ENCODE peak calls at places on chromosomes 4 and X, in eight cellular contexts. S is body of pancreas; P is A549; Y is ovary; Z is K562; W is CD8-positive, alpha-beta T cell; J is brain microvascular endothelial cell; F is RWPE2. U is an unnamed sample.

GRCh38 chr4:11635336-11635735 is 206.6 kb upstream of the HS3ST1 start:
- DNase-seq in S (no peak), P (peak), Y (no peak), Z (no peak), W (no peak), J (peak), F (no peak), U (peak)

GRCh38 chr4:82721819-82722423 is 76.7 kb downstream of the SCD5 start:
- DNase-seq in S (peak), P (peak), Y (no peak), Z (peak), W (no peak), J (no peak), F (no peak), U (peak)

GRCh38 chrX:103919336-103919682 is 43.1 kb upstream of the TMSB15B start:
- DNase-seq in S (no peak), P (peak), Y (no peak), Z (no peak), W (no peak), J (peak), F (no peak), U (peak)

GRCh38 chr4:40462326-40462725 is 127.2 kb downstream of the CHRNA9 start:
- DNase-seq in S (no peak), P (no peak), Y (no peak), Z (no peak), W (no peak), J (no peak), F (no peak), U (no peak)

GRCh38 chrX:106437407-106437806 is 174.4 kb upstream of the RADX start:
- DNase-seq in S (no peak), P (no peak), Y (no peak), Z (no peak), W (no peak), J (no peak), F (no peak), U (no peak)

GRCh38 chr4:1290165-1290977 is 680 bp downstream of the MAEA start:
- DNase-seq in S (peak), P (peak), Y (no peak), Z (peak), W (no peak), J (no peak), F (no peak), U (peak)

GRCh38 chr4:104749062-104749461 is 254.4 kb upstream of the CXXC4 start:
- DNase-seq in S (no peak), P (peak), Y (no peak), Z (no peak), W (no peak), J (no peak), F (no peak), U (no peak)

GRCh38 chr4:60463846-60464502 is 736.2 kb upstream of the ADGRL3 start:
- DNase-seq in S (no peak), P (no peak), Y (no peak), Z (peak), W (no peak), J (peak), F (no peak), U (no peak)

GRCh38 chr4:155709878-155710277 is 43.2 kb downstream of the GUCY1A1 start:
- DNase-seq in S (no peak), P (no peak), Y (no peak), Z (no peak), W (no peak), J (no peak), F (no peak), U (no peak)

GRCh38 chr4:111506706-111507105 is 638.5 kb upstream of the FAM241A start:
- DNase-seq in S (no peak), P (no peak), Y (no peak), Z (no peak), W (no peak), J (peak), F (no peak), U (no peak)

GRCh38 chr4:111499291-111499690 is 646.0 kb upstream of the FAM241A start:
- DNase-seq in S (no peak), P (no peak), Y (no peak), Z (no peak), W (no peak), J (no peak), F (no peak), U (no peak)

GRCh38 chr4:111500871-111501270 is 644.4 kb upstream of the FAM241A start:
- DNase-seq in S (no peak), P (no peak), Y (no peak), Z (no peak), W (no peak), J (no peak), F (no peak), U (no peak)

GRCh38 chr4:111501946-111502345 is 643.3 kb upstream of the FAM241A start:
- DNase-seq in S (no peak), P (no peak), Y (no peak), Z (no peak), W (no peak), J (no peak), F (no peak), U (no peak)
- H3K27ac ChIP-seq in S (no peak), P (no peak), Y (no peak), Z (no peak), W (no peak), J (no peak), F (no peak), U (no peak)

DNA sequence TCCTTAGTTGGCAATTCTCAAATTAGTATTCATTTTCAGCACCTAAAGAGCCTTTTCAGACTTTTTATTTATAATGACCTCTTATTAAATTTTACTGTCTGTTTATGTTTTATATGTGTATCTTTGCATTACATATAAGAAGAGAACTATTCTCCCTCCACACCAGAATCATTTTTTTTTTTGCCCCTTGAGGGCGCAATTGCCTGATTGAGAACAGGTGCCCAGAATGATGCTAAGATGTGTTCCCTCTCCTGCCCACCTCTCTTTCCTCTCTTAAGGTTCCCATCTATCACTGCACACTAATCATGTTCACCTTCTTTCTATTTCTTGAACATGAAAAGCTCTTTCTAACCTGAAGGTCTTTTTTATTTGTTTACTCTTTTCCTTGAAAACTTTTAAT is 44.2 kb upstream of the ADAM29 start:
- DNase-seq in S (no peak), P (peak), Y (no peak), Z (peak), W (no peak), J (peak), F (no peak), U (no peak)
- TF ChIP-seq CTCF in S (no peak), P (peak), Y (no peak), Z (peak), W (no peak), J (peak), F (peak), U (peak)

GRCh38 chr4:143384381-143384994 is 47.8 kb downstream of the GAB1 start:
- DNase-seq in S (no peak), P (no peak), Y (no peak), Z (no peak), W (no peak), J (no peak), F (no peak), U (no peak)

GRCh38 chr4:143380651-143381050 is 44.0 kb downstream of the GAB1 start:
- DNase-seq in S (no peak), P (no peak), Y (no peak), Z (no peak), W (no peak), J (no peak), F (no peak), U (no peak)

GRCh38 chr4:143377635-143378099 is 41.0 kb downstream of the GAB1 start:
- DNase-seq in S (no peak), P (no peak), Y (no peak), Z (no peak), W (no peak), J (no peak), F (no peak), U (no peak)

GRCh38 chr4:143382539-143382938 is 45.9 kb downstream of the GAB1 start:
- DNase-seq in S (no peak), P (no peak), Y (no peak), Z (no peak), W (no peak), J (peak), F (no peak), U (no peak)

GRCh38 chr4:143381171-143382118 is 44.8 kb downstream of the GAB1 start:
- DNase-seq in S (peak), P (no peak), Y (peak), Z (peak), W (no peak), J (peak), F (no peak), U (peak)
- H3K27ac ChIP-seq in S (peak), P (no peak), Y (peak), Z (peak), W (no peak), J (peak), F (peak), U (no peak)

GRCh38 chrX:119981286-119982070 is 37.9 kb upstream of the NKAP start:
- DNase-seq in S (peak), P (peak), Y (no peak), Z (peak), W (no peak), J (peak), F (no peak), U (peak)
- TF ChIP-seq CTCF in S (peak), P (peak), Y (no peak), Z (peak), W (no peak), J (peak), F (peak), U (peak)

DNA sequence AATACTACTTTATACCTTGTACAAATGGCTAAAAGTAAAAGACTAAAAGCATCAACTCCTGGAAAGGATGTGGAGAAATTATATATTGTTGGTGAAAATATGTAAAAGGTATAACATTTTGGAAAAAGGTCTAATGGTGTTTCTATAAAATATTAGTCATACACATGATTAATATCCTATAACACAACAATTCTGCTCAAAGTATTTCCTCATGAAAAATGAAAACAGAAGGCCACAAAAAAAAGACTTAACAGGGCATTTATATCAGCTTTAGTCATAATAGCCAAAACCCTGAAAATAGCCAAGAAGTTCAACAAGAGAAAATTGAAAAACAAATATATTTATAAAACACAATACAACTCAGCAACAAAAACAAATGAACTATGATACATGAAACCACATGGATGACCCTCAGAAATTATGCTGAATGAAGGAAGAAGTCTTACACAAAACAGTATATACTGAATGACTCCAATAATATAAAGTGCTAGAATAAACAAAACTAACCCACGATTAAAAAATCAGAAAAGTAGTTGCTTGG is 38.8 kb downstream of the TBCK start:
- DNase-seq in S (no peak), P (no peak), Y (no peak), Z (no peak), W (no peak), J (no peak), F (no peak), U (no peak)
- H3K27ac ChIP-seq in S (no peak), P (no peak), Y (no peak), Z (no peak), W (no peak), J (peak), F (no peak), U (no peak)

DNA sequence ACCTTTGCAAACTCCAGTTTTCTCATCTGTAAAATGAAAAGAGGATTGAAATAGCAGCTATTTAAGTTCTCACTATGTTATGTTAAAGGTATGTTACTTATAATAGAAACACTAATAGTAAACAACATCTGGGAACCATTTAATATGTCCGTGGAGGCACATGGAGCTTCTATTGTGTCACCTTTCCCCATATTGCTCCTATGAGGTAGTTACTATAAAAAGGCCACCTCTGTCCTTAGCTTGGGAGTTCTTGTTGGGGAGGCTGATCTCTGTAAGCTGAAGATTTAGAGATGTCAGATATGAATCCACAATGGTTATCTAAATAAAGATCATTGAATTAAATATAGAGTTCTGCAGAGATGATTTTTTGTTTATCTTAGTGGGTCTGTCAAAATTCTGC is 125.2 kb downstream of the FHIP1A start:
- DNase-seq in S (no peak), P (no peak), Y (no peak), Z (no peak), W (no peak), J (no peak), F (no peak), U (no peak)
- TF ChIP-seq CTCF in S (no peak), P (no peak), Y (no peak), Z (no peak), W (no peak), J (no peak), F (no peak), U (no peak)

GRCh38 chr4:158754385-158755180 is 14.2 kb upstream of the FNIP2 start:
- DNase-seq in S (no peak), P (no peak), Y (no peak), Z (no peak), W (no peak), J (no peak), F (no peak), U (no peak)
- H3K27ac ChIP-seq in S (no peak), P (no peak), Y (no peak), Z (no peak), W (no peak), J (no peak), F (no peak), U (no peak)

DNA sequence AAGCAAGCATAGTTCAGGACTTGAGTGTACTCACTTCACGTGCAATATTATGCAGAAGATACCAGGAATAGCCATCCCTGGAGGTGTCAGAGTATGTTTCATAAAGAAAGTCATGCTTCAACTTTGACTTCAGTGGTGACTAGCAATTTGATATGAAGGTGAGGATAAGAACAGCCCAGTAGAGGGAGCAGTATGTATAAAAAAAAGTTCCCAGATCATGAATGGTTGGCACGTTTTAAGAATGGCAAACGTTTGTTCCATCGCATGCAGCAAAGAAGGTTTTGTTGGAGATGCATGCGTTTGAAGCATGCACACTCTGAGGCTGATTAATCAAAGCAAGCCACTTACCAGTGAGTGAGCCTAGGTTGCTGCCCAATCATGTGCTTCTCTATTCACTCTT is 33.5 kb upstream of the SLITRK4 start:
- DNase-seq in S (no peak), P (no peak), Y (no peak), Z (no peak), W (no peak), J (no peak), F (no peak), U (peak)
- TF ChIP-seq CTCF in S (peak), P (no peak), Y (no peak), Z (no peak), W (no peak), J (no peak), F (peak), U (peak)

GRCh38 chr4:186622788-186623464 is 67.6 kb upstream of the MTNR1A start:
- DNase-seq in S (no peak), P (no peak), Y (no peak), Z (no peak), W (no peak), J (peak), F (no peak), U (peak)
- H3K27ac ChIP-seq in S (no peak), P (no peak), Y (no peak), Z (no peak), W (no peak), J (peak), F (peak), U (peak)